ENCODE peak calls at places on chromosomes 7 and 10, in nine cellular contexts. M is T1000; G is occipital lobe; R is GM23338; W is CD8-positive, alpha-beta T cell; O is NCI-H2029; F is activated B cell treated with CpG ODN at 0.5 μM for 24 hours; Y is fibroblast of the aortic adventitia; H is astrocyte. E is an unnamed sample.

GRCh38 chr10:68988530-68989316 is at the start of gene KIFBP:
- DNase-seq in W (peak), F (peak), M (peak), Y (peak), R (peak), H (peak), G (peak), O (peak), E (peak)

GRCh38 chr10:3225589-3225988 is 53.0 kb upstream of the PITRM1 start:
- DNase-seq in F (no peak), G (no peak), R (no peak), O (no peak), H (peak), M (no peak), W (no peak), Y (peak), E (no peak)

GRCh38 chr10:50373821-50374501 is 122.6 kb upstream of the ASAH2 start:
- DNase-seq in O (no peak), H (peak), R (no peak), G (no peak), F (no peak), W (no peak), Y (peak), M (no peak), E (no peak)

GRCh38 chr7:134724606-134725005 is 54.8 kb upstream of the CALD1 start:
- DNase-seq in G (no peak), Y (peak), O (no peak), M (no peak), H (no peak), F (no peak), W (no peak), R (peak), E (no peak)

GRCh38 chr10:121804460-121804859 is 123.4 kb downstream of the ATE1 start:
- DNase-seq in F (no peak), W (no peak), M (no peak), O (no peak), G (no peak), Y (peak), R (no peak), H (peak), E (no peak)

GRCh38 chr7:140239653-140239935 is 62.8 kb upstream of the KDM7A start:
- DNase-seq in Y (no peak), W (no peak), R (no peak), G (no peak), M (no peak), H (no peak), O (no peak), F (no peak), E (no peak)

GRCh38 chr10:77898323-77899079 is 28.1 kb downstream of the DLG5 start:
- DNase-seq in Y (no peak), M (no peak), W (no peak), H (no peak), O (no peak), F (no peak), R (peak), G (no peak), E (peak)

GRCh38 chr10:24957624-24958435 is 5.4 kb upstream of the PRTFDC1 start:
- DNase-seq in H (peak), F (no peak), W (no peak), R (no peak), Y (peak), G (no peak), M (no peak), O (no peak), E (peak)

GRCh38 chr7:109456116-109456515 is 886.4 kb downstream of the DNAJB9 start:
- DNase-seq in M (no peak), W (no peak), F (no peak), R (peak), O (no peak), G (no peak), H (no peak), Y (no peak), E (no peak)

GRCh38 chr10:119521443-119522204 is 20.9 kb downstream of the RGS10 start:
- DNase-seq in M (no peak), G (no peak), Y (peak), W (no peak), O (no peak), R (no peak), F (no peak), H (peak), E (peak)

GRCh38 chr10:113158183-113158582 is 208.1 kb downstream of the TCF7L2 start:
- DNase-seq in R (peak), G (no peak), M (no peak), H (no peak), Y (no peak), F (no peak), O (no peak), W (no peak), E (no peak)

GRCh38 chr7:22375359-22376048 is 18.6 kb upstream of the RAPGEF5 start:
- DNase-seq in R (no peak), M (no peak), G (no peak), F (no peak), W (no peak), O (no peak), H (no peak), Y (peak), E (no peak)

GRCh38 chr7:27641576-27642230 is 21.0 kb downstream of the HIBADH start:
- DNase-seq in F (no peak), Y (peak), W (no peak), R (no peak), H (no peak), O (no peak), M (no peak), G (no peak), E (peak)

GRCh38 chr10:209357-209756 is 74.1 kb downstream of the ZMYND11 start:
- DNase-seq in O (no peak), H (no peak), M (no peak), F (no peak), Y (peak), W (no peak), R (peak), G (no peak), E (peak)

GRCh38 chr10:65571011-65571570 is 1354.7 kb upstream of the LRRTM3 start:
- DNase-seq in H (no peak), G (no peak), W (no peak), F (no peak), M (no peak), O (no peak), R (peak), Y (no peak), E (peak)

GRCh38 chr7:112108984-112109383 is 97.2 kb downstream of the DOCK4 start:
- DNase-seq in M (no peak), R (no peak), H (no peak), O (no peak), W (no peak), G (no peak), Y (no peak), F (no peak), E (no peak)

GRCh38 chr7:1364068-1364905 is 95.0 kb downstream of the MICALL2 start:
- DNase-seq in F (no peak), R (no peak), W (no peak), H (no peak), M (no peak), Y (no peak), O (no peak), G (no peak), E (peak)

GRCh38 chr7:30080818-30081217 is 52.6 kb downstream of the PLEKHA8 start:
- DNase-seq in H (no peak), O (no peak), Y (no peak), G (no peak), R (peak), F (no peak), W (no peak), M (no peak), E (no peak)

GRCh38 chr10:12382956-12383531 is 33.7 kb downstream of the CAMK1D start:
- DNase-seq in F (no peak), O (no peak), Y (peak), W (no peak), G (no peak), R (no peak), M (no peak), H (peak), E (no peak)

GRCh38 chr7:151850484-151851159 is 26.3 kb downstream of the PRKAG2 start:
- DNase-seq in F (no peak), H (no peak), M (no peak), G (no peak), W (no peak), O (no peak), R (no peak), Y (no peak), E (no peak)

GRCh38 chr10:118980135-118980865 is 49.2 kb upstream of the NANOS1 start:
- DNase-seq in G (no peak), Y (no peak), O (no peak), M (no peak), R (no peak), F (no peak), W (no peak), H (no peak), E (no peak)

GRCh38 chr10:18352175-18352574 is 212.0 kb downstream of the CACNB2 start:
- DNase-seq in M (no peak), W (no peak), G (no peak), O (no peak), F (no peak), Y (no peak), R (no peak), H (no peak), E (no peak)

GRCh38 chr7:149879801-149880738 is 6.3 kb downstream of the ATP6V0E2 start:
- DNase-seq in O (no peak), R (no peak), Y (no peak), M (no peak), W (no peak), H (no peak), F (no peak), G (no peak), E (no peak)